ENCODE peak calls at places on chromosomes 2 and 18, in six cellular contexts. Y is breast epithelium; N is OCI-LY7; H is aorta; Z is CD8-positive, alpha-beta T cell; V is colonic mucosa. O is an unnamed sample.
A peak's percentile ranks its signal among the peaks of the same experiment; 100 is the strongest.

GRCh38 chr2:200829258-200829655 is 17.5 kb downstream of the BZW1 start:
- DNase-seq in Y (no peak), N (no peak), H (no peak), Z (no peak), V (no peak), O (no peak)

GRCh38 chr2:172000696-172001361 is 1.1 kb downstream of the METAP1D start:
- DNase-seq in Y (no peak), N (peak; percentile 4), H (no peak), Z (no peak), V (no peak), O (no peak)

GRCh38 chr18:8536226-8536625 is 73.0 kb upstream of the RAB12 start:
- DNase-seq in Y (no peak), N (no peak), H (no peak), Z (no peak), V (no peak), O (no peak)

GRCh38 chr2:197134206-197134605 is 176.4 kb downstream of the ANKRD44 start:
- DNase-seq in Y (no peak), N (no peak), H (no peak), Z (no peak), V (no peak), O (no peak)

GRCh38 chr2:25301453-25302352 is 40.0 kb downstream of the DNMT3A start:
- DNase-seq in Y (no peak), N (peak; percentile 45), H (no peak), Z (no peak), V (no peak), O (no peak)

GRCh38 chr2:122081743-122082142 is 326.3 kb downstream of the TSN start:
- DNase-seq in Y (no peak), N (no peak), H (no peak), Z (no peak), V (no peak), O (no peak)

GRCh38 chr2:24969784-24970183 is 2.0 kb downstream of the DNAJC27 start:
- DNase-seq in Y (no peak), N (no peak), H (no peak), Z (no peak), V (no peak), O (no peak)

GRCh38 chr18:42578781-42579180 is 536.7 kb downstream of the RIT2 start:
- DNase-seq in Y (no peak), N (no peak), H (no peak), Z (no peak), V (no peak), O (no peak)

GRCh38 chr2:176769021-176769420 is 443.6 kb upstream of the HNRNPA3 start:
- DNase-seq in Y (no peak), N (peak; percentile 79), H (no peak), Z (no peak), V (no peak), O (no peak)

GRCh38 chr18:55114856-55115255 is 155.6 kb upstream of the CCDC68 start:
- DNase-seq in Y (no peak), N (no peak), H (no peak), Z (no peak), V (no peak), O (no peak)

GRCh38 chr18:35244671-35245070 is 3.8 kb downstream of the ZNF397 start:
- DNase-seq in Y (no peak), N (no peak), H (no peak), Z (no peak), V (no peak), O (no peak)
- H3K9me3 ChIP-seq in Y (no peaks in the 10 kb centered on the region), N (peaks cover 18% of the 10 kb centered on the region), H (no peaks in the 10 kb centered on the region), Z (no peaks in the 10 kb centered on the region), V (no peaks in the 10 kb centered on the region), O (no peaks in the 10 kb centered on the region)

GRCh38 chr2:62219407-62220159 is 23.7 kb downstream of the B3GNT2 start:
- DNase-seq in Y (no peak), N (no peak), H (no peak), Z (no peak), V (no peak), O (no peak)

GRCh38 chr2:62217980-62218379 is 22.1 kb downstream of the B3GNT2 start:
- DNase-seq in Y (no peak), N (no peak), H (no peak), Z (no peak), V (no peak), O (no peak)

GRCh38 chr2:62222674-62223073 is 26.8 kb downstream of the B3GNT2 start:
- DNase-seq in Y (no peak), N (no peak), H (no peak), Z (no peak), V (no peak), O (no peak)

GRCh38 chr2:62217421-62217820 is 21.5 kb downstream of the B3GNT2 start:
- DNase-seq in Y (no peak), N (no peak), H (no peak), Z (no peak), V (no peak), O (no peak)

DNA sequence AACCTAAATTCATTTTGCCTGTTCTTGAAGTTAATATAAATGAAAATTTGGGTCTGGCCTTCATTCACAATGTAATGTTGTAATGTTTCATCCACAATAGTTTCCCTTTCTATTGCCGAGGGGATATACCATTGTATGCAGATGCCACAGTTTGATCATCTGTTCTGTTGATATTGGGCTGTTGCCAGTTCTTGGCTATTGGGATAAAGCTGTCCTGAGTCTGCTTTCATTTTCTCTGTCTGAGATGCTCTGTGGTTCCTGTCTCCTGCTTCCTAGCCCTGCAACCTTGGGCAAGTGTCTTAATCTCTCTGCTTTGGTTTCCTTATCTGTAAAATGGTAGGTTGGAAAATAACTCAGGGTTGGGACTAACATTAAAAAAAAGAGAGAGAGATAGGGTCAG is 25.2 kb downstream of the B3GNT2 start:
- DNase-seq in Y (no peak), N (no peak), H (no peak), Z (no peak), V (no peak), O (no peak)
- H3K9me3 ChIP-seq in Y (no peaks in the 10 kb centered on the region), N (peaks cover 34% of the 10 kb centered on the region), H (no peaks in the 10 kb centered on the region), Z (no peaks in the 10 kb centered on the region), V (no peaks in the 10 kb centered on the region), O (no peaks in the 10 kb centered on the region)

GRCh38 chr2:15816674-15817406 is 123.5 kb upstream of the MYCN start:
- DNase-seq in Y (no peak), N (no peak), H (no peak), Z (no peak), V (no peak), O (no peak)

GRCh38 chr2:15818881-15819280 is 121.5 kb upstream of the MYCN start:
- DNase-seq in Y (no peak), N (no peak), H (no peak), Z (no peak), V (no peak), O (no peak)

GRCh38 chr2:15817748-15818147 is 122.6 kb upstream of the MYCN start:
- DNase-seq in Y (no peak), N (no peak), H (no peak), Z (no peak), V (no peak), O (no peak)

GRCh38 chr2:15819576-15820282 is 120.6 kb upstream of the MYCN start:
- DNase-seq in Y (no peak), N (no peak), H (no peak), Z (no peak), V (no peak), O (no peak)

GRCh38 chr2:15818186-15818795 is 122.1 kb upstream of the MYCN start:
- DNase-seq in Y (no peak), N (no peak), H (no peak), Z (no peak), V (no peak), O (no peak)
- H3K9me3 ChIP-seq in Y (no peaks in the 10 kb centered on the region), N (no peaks in the 10 kb centered on the region), H (no peaks in the 10 kb centered on the region), Z (no peaks in the 10 kb centered on the region), V (no peaks in the 10 kb centered on the region), O (no peaks in the 10 kb centered on the region)

DNA sequence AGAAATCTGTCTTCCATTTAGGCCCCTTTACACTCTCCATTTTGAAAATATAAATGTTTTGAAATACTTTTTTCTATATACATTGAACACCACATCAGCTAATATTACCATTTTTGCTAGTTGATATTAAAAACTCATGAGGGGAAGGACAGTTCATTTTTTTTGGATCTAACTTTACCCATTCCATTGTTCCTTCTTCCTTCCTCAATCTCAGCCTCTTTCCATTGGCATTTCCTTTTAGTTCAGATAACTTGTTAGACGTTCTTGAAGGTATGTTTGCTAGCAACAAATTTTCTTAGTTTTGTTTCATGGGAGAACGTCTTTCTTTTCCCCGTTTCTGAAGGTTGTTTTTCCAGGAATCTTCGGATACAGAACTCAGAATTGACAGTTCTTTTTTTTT is 759.0 kb downstream of the SOCS6 start:
- DNase-seq in Y (no peak), N (no peak), H (no peak), Z (no peak), V (no peak), O (no peak)
- H3K9me3 ChIP-seq in Y (no peaks in the 10 kb centered on the region), N (no peaks in the 10 kb centered on the region), H (no peaks in the 10 kb centered on the region), Z (no peaks in the 10 kb centered on the region), V (no peaks in the 10 kb centered on the region), O (no peaks in the 10 kb centered on the region)

O was measured in T-helper 17 cell.